ENCODE peak calls at places on chromosomes 1 and 21, in six cellular contexts. F is NCI-H1436; X is C1 segment of cervical spinal cord; R is left cardiac atrium; S is GM10248; I is stimulated activated CD4-positive, alpha-beta T cell treated with anti-CD3 and anti-CD28 coated beads, Interleukin-4, amount 100 ng/mL, for 48 hours. P is an unnamed sample.

GRCh38 chr1:205849619-205850355 is at the start of gene PM20D1:
- DNase-seq in F (no peak), X (no peak), R (peak), S (peak), I (peak), P (peak)

GRCh38 chr1:51912881-51913280 is 34.4 kb upstream of the NRDC start:
- DNase-seq in F (no peak), X (no peak), R (no peak), S (no peak), I (no peak), P (no peak)

GRCh38 chr1:213973129-213973528 is 14.6 kb upstream of the PROX1 start:
- DNase-seq in F (no peak), X (no peak), R (no peak), S (no peak), I (no peak), P (no peak)

GRCh38 chr1:159828916-159829634 is 2.4 kb downstream of the SLAMF8 start:
- DNase-seq in F (peak), X (peak), R (peak), S (peak), I (no peak), P (peak)

GRCh38 chr1:185463011-185463410 is 146.0 kb upstream of the IVNS1ABP start:
- DNase-seq in F (no peak), X (no peak), R (no peak), S (no peak), I (no peak), P (no peak)

GRCh38 chr1:30759718-30760281 is 2.2 kb upstream of the LAPTM5 start:
- DNase-seq in F (no peak), X (no peak), R (no peak), S (no peak), I (no peak), P (no peak)

GRCh38 chr1:48196168-48196716 is 26.3 kb upstream of the SLC5A9 start:
- DNase-seq in F (no peak), X (no peak), R (no peak), S (no peak), I (no peak), P (no peak)

GRCh38 chr21:35191128-35191527 is 142.0 kb upstream of the RUNX1 start:
- DNase-seq in F (no peak), X (no peak), R (no peak), S (no peak), I (no peak), P (no peak)

GRCh38 chr21:39392296-39392695 is 43.4 kb upstream of the HMGN1 start:
- DNase-seq in F (no peak), X (no peak), R (no peak), S (no peak), I (no peak), P (no peak)

GRCh38 chr1:25534389-25534788 is 9.0 kb upstream of the LDLRAP1 start:
- DNase-seq in F (no peak), X (no peak), R (no peak), S (no peak), I (no peak), P (no peak)

GRCh38 chr1:168567007-168567406 is 9.4 kb upstream of the XCL1 start:
- DNase-seq in F (no peak), X (no peak), R (no peak), S (no peak), I (no peak), P (no peak)

P was measured in Peyer's patch.